ENCODE peak calls at places on chromosomes 2 and 18, in nine cellular contexts. A is hepatocyte; S is brain microvascular endothelial cell; B is IMR-90; U is AG04450; L is sigmoid colon; F is SJSA1; C is heart left ventricle; G is CD8-positive, alpha-beta memory T cell. K is an unnamed sample.

GRCh38 chr2:37188570-37188969 is at the start of gene SULT6B1:
- DNase-seq in B (no peak), S (no peak), U (no peak), A (no peak), F (no peak), C (no peak), L (no peak), G (no peak), K (no peak)

GRCh38 chr2:3449106-3449505 is 69.6 kb downstream of the TRAPPC12 start:
- DNase-seq in B (no peak), A (no peak), U (no peak), L (no peak), G (no peak), C (no peak), F (peak), S (no peak), K (no peak)

GRCh38 chr2:40348665-40349064 is 103.2 kb downstream of the SLC8A1 start:
- DNase-seq in G (no peak), B (peak), L (no peak), A (no peak), S (peak), U (no peak), C (no peak), F (no peak), K (no peak)

GRCh38 chr18:55753643-55754255 is 165.8 kb upstream of the TCF4 start:
- DNase-seq in B (peak), F (no peak), C (no peak), G (no peak), A (no peak), U (no peak), S (no peak), L (no peak), K (no peak)

GRCh38 chr18:38010971-38011370 is 445.4 kb upstream of the CELF4 start:
- DNase-seq in L (no peak), B (no peak), U (no peak), S (no peak), G (no peak), A (no peak), C (no peak), F (no peak), K (no peak)

GRCh38 chr18:9827856-9828793 is 57.6 kb upstream of the TXNDC2 start:
- DNase-seq in S (peak), A (peak), L (peak), F (peak), G (no peak), B (peak), U (peak), C (no peak), K (peak)

GRCh38 chr2:47309952-47310800 is 92.8 kb upstream of the MSH2 start:
- DNase-seq in S (no peak), C (no peak), A (peak), U (no peak), G (no peak), B (peak), F (no peak), L (no peak), K (no peak)

GRCh38 chr18:61589724-61590065 is 256.5 kb downstream of the CDH20 start:
- DNase-seq in S (peak), C (no peak), A (peak), F (no peak), L (no peak), U (no peak), B (peak), G (no peak), K (no peak)

GRCh38 chr2:193966590-193966989 is 1690.4 kb upstream of the SLC39A10 start:
- DNase-seq in L (no peak), C (no peak), F (no peak), G (no peak), S (peak), U (peak), A (peak), B (peak), K (peak)

GRCh38 chr2:218125626-218126080 is at the start of gene CXCR2:
- DNase-seq in G (no peak), B (no peak), C (peak), L (no peak), F (no peak), A (no peak), S (no peak), U (no peak), K (no peak)

GRCh38 chr18:48203961-48204666 is 205.1 kb downstream of the ZBTB7C start:
- DNase-seq in U (no peak), C (no peak), F (no peak), L (no peak), S (no peak), B (no peak), G (no peak), A (peak), K (no peak)

GRCh38 chr2:39845460-39846146 is 66.5 kb upstream of the THUMPD2 start:
- DNase-seq in L (no peak), U (no peak), B (peak), S (no peak), F (no peak), A (no peak), G (no peak), C (no peak), K (peak)

GRCh38 chr2:215657844-215658243 is 222.0 kb upstream of the FN1 start:
- DNase-seq in B (peak), G (no peak), L (no peak), A (peak), F (peak), S (peak), C (no peak), U (peak), K (no peak)

GRCh38 chr2:183022711-183023110 is 15.5 kb downstream of the NCKAP1 start:
- DNase-seq in C (no peak), U (no peak), S (no peak), L (no peak), G (no peak), F (no peak), B (no peak), A (no peak), K (no peak)

GRCh38 chr18:8881103-8881502 is 175.7 kb downstream of the MTCL1 start:
- DNase-seq in A (no peak), L (no peak), G (no peak), F (no peak), C (no peak), U (no peak), B (no peak), S (no peak), K (no peak)

GRCh38 chr18:77116201-77117080 is 16.1 kb downstream of the MBP start:
- DNase-seq in C (peak), A (no peak), B (no peak), L (no peak), G (no peak), F (peak), S (no peak), U (no peak), K (no peak)

GRCh38 chr2:233334915-233335314 is 19.4 kb upstream of the DGKD start:
- DNase-seq in L (no peak), G (no peak), B (no peak), A (no peak), U (no peak), F (no peak), C (no peak), S (no peak), K (no peak)

GRCh38 chr2:222504191-222504590 is 79.8 kb downstream of the SGPP2 start:
- DNase-seq in L (no peak), A (no peak), G (no peak), B (no peak), U (no peak), S (no peak), C (no peak), F (no peak), K (no peak)

GRCh38 chr2:168666339-168666738 is 136.1 kb upstream of the NOSTRIN start:
- DNase-seq in S (no peak), A (no peak), F (no peak), L (no peak), G (no peak), U (peak), B (peak), C (no peak), K (no peak)

GRCh38 chr2:197008229-197008628 is 81.7 kb upstream of the PGAP1 start:
- DNase-seq in G (no peak), L (no peak), A (no peak), C (no peak), B (peak), S (peak), U (no peak), F (no peak), K (no peak)

GRCh38 chr2:230907361-230908093 is 17.5 kb downstream of the GPR55 start:
- DNase-seq in U (no peak), G (no peak), C (peak), S (no peak), A (no peak), F (peak), L (peak), B (no peak), K (no peak)

GRCh38 chr2:235171511-235172130 is 219.8 kb downstream of the SH3BP4 start:
- DNase-seq in A (peak), G (no peak), B (peak), U (peak), L (no peak), C (no peak), F (peak), S (peak), K (no peak)

GRCh38 chr18:39057423-39058057 is 1491.9 kb upstream of the CELF4 start:
- DNase-seq in G (no peak), A (no peak), B (peak), U (no peak), C (no peak), L (no peak), F (no peak), S (no peak), K (no peak)

GRCh38 chr2:233240897-233241296 is 10.6 kb upstream of the ATG16L1 start:
- DNase-seq in F (no peak), S (no peak), L (no peak), B (no peak), G (peak), C (no peak), A (no peak), U (no peak), K (no peak)

GRCh38 chr2:84181927-84182326 is 277.2 kb downstream of the SUCLG1 start:
- DNase-seq in G (no peak), A (peak), U (no peak), F (no peak), C (no peak), S (no peak), B (no peak), L (no peak), K (no peak)

GRCh38 chr2:73983322-73984202 is 1.1 kb upstream of the TET3 start:
- DNase-seq in U (no peak), C (no peak), S (no peak), G (no peak), A (peak), B (no peak), F (no peak), L (no peak), K (peak)

GRCh38 chr2:1784986-1785617 is 40.8 kb upstream of the PXDN start:
- DNase-seq in A (no peak), U (no peak), S (no peak), L (no peak), F (no peak), G (peak), B (no peak), C (no peak), K (no peak)

GRCh38 chr2:212548459-212548815 is 9.8 kb upstream of the ERBB4 start:
- DNase-seq in L (no peak), C (no peak), B (peak), G (no peak), F (no peak), U (no peak), A (peak), S (peak), K (no peak)

GRCh38 chr2:42032796-42033195 is 15.0 kb upstream of the PKDCC start:
- DNase-seq in U (no peak), F (no peak), B (no peak), G (no peak), A (no peak), C (no peak), L (no peak), S (no peak), K (no peak)

GRCh38 chr2:42030829-42031228 is 17.0 kb upstream of the PKDCC start:
- DNase-seq in U (no peak), B (no peak), S (no peak), L (no peak), A (no peak), F (no peak), G (no peak), C (no peak), K (no peak)

GRCh38 chr2:42031281-42031680 is 16.5 kb upstream of the PKDCC start:
- DNase-seq in G (no peak), B (no peak), A (no peak), C (no peak), L (no peak), S (no peak), F (no peak), U (no peak), K (no peak)

GRCh38 chr2:42030196-42030759 is 17.5 kb upstream of the PKDCC start:
- DNase-seq in U (no peak), A (no peak), L (no peak), G (no peak), C (no peak), B (no peak), S (no peak), F (no peak), K (no peak)

DNA sequence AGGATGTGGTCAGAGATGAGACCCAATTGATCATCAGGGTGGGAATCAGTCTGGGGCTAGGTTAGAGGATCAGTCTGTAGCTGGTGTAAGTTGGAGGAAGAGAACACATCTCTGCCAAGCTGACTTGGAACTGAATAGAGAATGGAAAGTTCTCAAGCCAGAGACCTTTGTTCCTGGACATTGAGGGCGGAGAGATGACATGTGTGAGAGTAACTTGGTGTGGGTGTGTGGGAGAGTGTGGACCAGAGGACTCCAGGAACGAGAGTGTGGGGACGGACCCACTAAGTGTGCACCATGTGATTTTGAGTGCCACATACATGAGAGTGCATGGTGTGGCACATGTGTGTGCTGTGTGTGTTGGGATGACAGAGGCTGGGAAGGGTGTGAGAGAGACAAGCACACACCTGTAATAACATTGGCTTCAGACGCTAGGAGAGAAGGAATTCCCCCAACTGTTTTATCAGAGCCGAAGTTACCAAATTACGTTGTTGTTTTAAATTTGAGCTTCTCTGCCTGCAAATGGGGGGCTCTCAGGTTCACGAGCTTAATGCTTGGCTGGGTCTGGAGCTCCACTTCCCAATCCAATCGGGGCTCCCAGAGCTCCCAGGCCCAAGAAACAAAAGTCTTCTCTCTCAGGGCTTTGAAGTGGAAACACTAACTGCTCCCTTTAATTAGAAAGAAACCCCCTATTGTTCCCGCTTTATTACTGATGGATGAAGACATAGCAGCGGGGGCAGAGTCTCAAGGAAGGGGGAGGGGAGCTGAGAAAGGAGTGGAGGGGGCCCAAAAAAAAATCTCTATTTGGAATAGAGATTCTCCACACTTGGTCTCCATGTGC is 15.8 kb upstream of the PKDCC start:
- DNase-seq in A (no peak), F (no peak), G (no peak), S (no peak), C (no peak), L (no peak), U (no peak), B (no peak), K (no peak)
- H3K27ac ChIP-seq in A (no peak), F (no peak), G (no peak), S (no peak), C (no peak), L (no peak), U (no peak), B (no peak), K (no peak)

GRCh38 chr18:28065031-28065792 is 111.7 kb downstream of the CDH2 start:
- DNase-seq in F (peak), G (no peak), U (peak), S (peak), C (no peak), L (no peak), B (peak), A (peak), K (no peak)
- H3K27ac ChIP-seq in F (peak), G (no peak), U (no peak), S (peak), C (peak), L (no peak), B (peak), A (peak), K (peak)

DNA sequence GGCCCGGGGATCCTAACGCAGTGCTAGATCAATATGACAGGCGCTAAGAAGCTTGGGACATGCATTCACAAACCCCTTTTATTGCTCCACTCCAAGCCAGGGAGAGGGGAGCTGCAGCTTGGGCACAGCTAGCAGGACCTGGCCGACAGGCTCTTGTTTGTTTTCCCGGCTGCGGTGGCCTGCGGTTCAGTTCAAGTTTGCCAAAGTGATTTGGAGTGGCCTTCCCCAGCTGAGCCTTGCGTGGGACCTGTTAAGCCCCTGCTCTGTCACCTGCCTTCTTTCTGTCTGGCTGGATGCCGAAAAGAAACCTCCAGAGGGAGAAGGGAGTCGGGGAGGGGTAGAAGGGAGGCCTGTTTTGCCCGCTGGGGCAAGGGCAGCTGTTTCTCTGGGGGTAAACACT is 152.2 kb downstream of the GLI2 start:
- DNase-seq in U (no peak), G (no peak), S (no peak), B (no peak), C (no peak), L (no peak), F (no peak), A (no peak), K (no peak)
- H3K27ac ChIP-seq in U (no peak), G (no peak), S (no peak), B (no peak), C (no peak), L (no peak), F (no peak), A (no peak), K (no peak)

DNA sequence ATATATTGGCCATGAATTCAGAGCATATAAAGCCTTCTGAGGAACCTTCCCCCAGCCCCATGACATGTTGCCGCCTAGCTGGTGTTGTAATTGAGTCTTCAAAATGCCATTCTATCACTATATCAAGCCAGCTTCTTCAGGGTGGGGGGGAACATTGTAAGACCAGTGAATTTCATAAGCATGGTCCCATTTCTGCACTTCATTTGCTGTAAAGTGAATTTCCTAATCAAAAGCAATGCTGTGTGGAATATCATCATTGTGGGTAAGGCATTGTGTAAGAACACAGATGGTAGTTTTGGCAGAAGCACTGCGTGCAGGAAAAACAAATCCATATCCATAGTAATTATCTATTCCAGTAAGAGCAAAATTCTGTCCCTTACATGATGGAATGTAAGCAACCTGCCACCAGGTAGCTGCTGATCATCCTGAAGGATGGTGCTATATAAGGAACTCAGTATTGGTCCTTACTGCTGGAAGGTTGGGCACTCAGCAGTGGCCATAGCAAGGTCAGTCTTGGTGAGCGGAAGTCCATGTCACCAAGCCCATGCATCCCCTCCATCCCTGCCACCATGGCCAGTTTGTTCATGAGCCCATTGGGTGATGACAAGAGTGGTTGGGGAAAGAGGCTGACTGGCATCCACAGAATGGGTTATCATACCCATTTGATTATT is 159.4 kb downstream of the COPS8 start:
- DNase-seq in C (no peak), L (no peak), S (no peak), G (no peak), U (no peak), B (peak), F (no peak), A (no peak), K (no peak)
- H3K27ac ChIP-seq in C (peak), L (no peak), S (no peak), G (no peak), U (peak), B (peak), F (no peak), A (peak), K (no peak)

GRCh38 chr2:64140665-64141064 is 3.6 kb downstream of the PELI1 start:
- DNase-seq in S (no peak), A (no peak), F (no peak), G (no peak), U (no peak), B (no peak), C (no peak), L (no peak), K (no peak)

GRCh38 chr2:64142817-64143153 is 1.4 kb downstream of the PELI1 start:
- DNase-seq in S (no peak), C (no peak), B (peak), F (no peak), G (no peak), A (no peak), U (no peak), L (no peak), K (no peak)

GRCh38 chr2:64143154-64144056 is 815 bp downstream of the PELI1 start:
- DNase-seq in B (peak), C (no peak), L (peak), F (no peak), S (peak), G (peak), U (no peak), A (peak), K (no peak)

GRCh38 chr2:64144057-64145013 is at the start of gene PELI1:
- DNase-seq in G (peak), L (peak), U (peak), S (peak), B (peak), F (peak), A (peak), C (peak), K (peak)

DNA sequence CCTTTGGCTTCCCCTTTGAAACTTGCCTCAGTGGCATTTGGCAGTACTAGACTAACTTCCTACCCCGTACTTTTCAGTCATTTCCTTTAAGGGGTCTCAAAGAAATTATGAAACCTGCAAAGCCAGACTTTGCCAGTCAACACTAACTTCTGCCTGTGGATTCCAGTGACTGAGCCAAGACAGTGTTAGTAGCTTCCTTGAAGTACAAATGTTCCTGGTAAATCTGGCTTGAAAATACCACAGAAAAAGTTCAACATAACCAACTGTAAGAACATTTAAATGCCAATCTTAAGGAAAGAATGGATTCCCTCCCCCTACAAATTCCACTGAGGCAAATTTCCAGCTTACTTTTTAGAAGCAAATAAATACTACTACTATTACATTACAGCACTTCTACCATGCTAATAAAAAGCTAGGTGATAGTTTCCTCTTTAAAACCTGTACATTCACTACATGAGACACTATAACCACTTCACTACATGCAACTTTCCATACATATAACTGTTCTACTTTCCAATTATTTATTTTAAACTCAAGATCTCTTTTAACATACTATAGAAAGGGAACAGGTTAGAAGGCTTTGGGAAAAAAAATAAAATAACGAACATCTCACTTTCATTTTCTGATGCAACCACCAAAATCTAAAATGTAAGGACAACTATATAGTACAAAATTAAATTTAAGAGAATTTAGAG is 2.4 kb downstream of the PELI1 start:
- DNase-seq in F (no peak), B (peak), C (no peak), G (no peak), L (no peak), S (peak), A (no peak), U (no peak), K (no peak)
- H3K27ac ChIP-seq in F (no peak), B (no peak), C (peak), G (peak), L (peak), S (peak), A (peak), U (no peak), K (peak)

K was measured in RWPE2.